ENCODE peak calls at places on chromosomes 12 and 14, in eight cellular contexts. U, K, X, Z, M, B, I and L are unnamed samples.
A peak's percentile ranks its signal among the peaks of the same experiment; 100 is the strongest.

GRCh38 chr14:64249363-64249762 is 44.8 kb downstream of the ESR2 start:
- DNase-seq in U (no peak), K (no peak), X (no peak), Z (no peak), M (no peak), B (no peak), I (no peak), L (no peak)

GRCh38 chr12:65229441-65229840 is 49.0 kb upstream of the MSRB3 start:
- DNase-seq in U (no peak), K (peak; percentile 38), X (no peak), Z (no peak), M (no peak), B (no peak), I (no peak), L (no peak)

GRCh38 chr14:53516261-53516774 is 363.2 kb upstream of the DDHD1 start:
- DNase-seq in U (no peak), K (peak; percentile 95), X (no peak), Z (no peak), M (no peak), B (no peak), I (no peak), L (no peak)

GRCh38 chr12:22802883-22803640 is 178.1 kb downstream of the ETNK1 start:
- DNase-seq in U (no peak), K (peak; percentile 6), X (no peak), Z (no peak), M (no peak), B (no peak), I (no peak), L (no peak)

GRCh38 chr12:32002848-32003493 is 43.8 kb downstream of the RESF1 start:
- DNase-seq in U (no peak), K (peak; percentile 66), X (no peak), Z (no peak), M (no peak), B (no peak), I (no peak), L (no peak)

GRCh38 chr12:1913377-1914115 is 4.9 kb downstream of the CACNA2D4 start:
- DNase-seq in U (peak; percentile 28), K (no peak), X (no peak), Z (no peak), M (no peak), B (no peak), I (no peak), L (peak; percentile 9)

GRCh38 chr12:132172619-132173018 is 28.4 kb downstream of the NOC4L start:
- DNase-seq in U (no peak), K (no peak), X (no peak), Z (no peak), M (no peak), B (no peak), I (peak; percentile 4), L (no peak)

GRCh38 chr12:49537709-49538601 is 875 bp upstream of the KCNH3 start:
- DNase-seq in U (peak; percentile 46), K (no peak), X (peak; percentile 48), Z (no peak), M (no peak), B (no peak), I (no peak), L (no peak)

GRCh38 chr12:22473212-22473611 is 71.1 kb downstream of the C2CD5 start:
- DNase-seq in U (no peak), K (no peak), X (no peak), Z (no peak), M (no peak), B (no peak), I (no peak), L (no peak)

GRCh38 chr14:101480022-101480746 is 81.1 kb upstream of the DIO3 start:
- DNase-seq in U (peak; percentile 22), K (no peak), X (no peak), Z (no peak), M (no peak), B (no peak), I (no peak), L (no peak)

GRCh38 chr14:67940894-67941455 is 121.4 kb downstream of the RAD51B start:
- DNase-seq in U (no peak), K (peak; percentile 92), X (no peak), Z (no peak), M (no peak), B (no peak), I (no peak), L (no peak)

GRCh38 chr12:47433876-47434275 is 272.0 kb downstream of the RPAP3 start:
- DNase-seq in U (no peak), K (peak; percentile 42), X (no peak), Z (no peak), M (no peak), B (no peak), I (no peak), L (no peak)

GRCh38 chr12:34297126-34297789 is 275.0 kb downstream of the ALG10 start:
- DNase-seq in U (no peak), K (no peak), X (no peak), Z (no peak), M (no peak), B (no peak), I (peak; percentile 1), L (no peak)

GRCh38 chr14:104926619-104927431 is 2.1 kb downstream of the PLD4 start:
- DNase-seq in U (no peak), K (no peak), X (no peak), Z (no peak), M (no peak), B (no peak), I (no peak), L (peak; percentile 92)

GRCh38 chr12:94769040-94769420 is 118.7 kb upstream of the TMCC3 start:
- DNase-seq in U (no peak), K (no peak), X (no peak), Z (no peak), M (no peak), B (no peak), I (no peak), L (peak; percentile 53)

GRCh38 chr14:24398298-24398942 is 383 bp upstream of the NYNRIN start:
- DNase-seq in U (peak; percentile 68), K (no peak), X (no peak), Z (no peak), M (no peak), B (no peak), I (peak; percentile 66), L (no peak)

GRCh38 chr12:130162771-130163460 is 652 bp downstream of the FZD10 start:
- DNase-seq in U (no peak), K (no peak), X (no peak), Z (no peak), M (no peak), B (no peak), I (no peak), L (no peak)

GRCh38 chr12:72872986-72873385 is 600.8 kb downstream of the TRHDE start:
- DNase-seq in U (no peak), K (no peak), X (no peak), Z (no peak), M (no peak), B (no peak), I (no peak), L (no peak)

GRCh38 chr12:53613821-53614220 is 12.4 kb downstream of the ATF7 start:
- DNase-seq in U (no peak), K (peak; percentile 76), X (no peak), Z (no peak), M (no peak), B (no peak), I (no peak), L (no peak)

GRCh38 chr12:54356951-54357356 is 7.3 kb downstream of the GPR84 start:
- DNase-seq in U (no peak), K (no peak), X (no peak), Z (no peak), M (no peak), B (no peak), I (no peak), L (no peak)

GRCh38 chr14:35134329-35135123 is 12.2 kb downstream of the PRORP start:
- DNase-seq in U (no peak), K (no peak), X (no peak), Z (no peak), M (no peak), B (no peak), I (no peak), L (no peak)

DNA sequence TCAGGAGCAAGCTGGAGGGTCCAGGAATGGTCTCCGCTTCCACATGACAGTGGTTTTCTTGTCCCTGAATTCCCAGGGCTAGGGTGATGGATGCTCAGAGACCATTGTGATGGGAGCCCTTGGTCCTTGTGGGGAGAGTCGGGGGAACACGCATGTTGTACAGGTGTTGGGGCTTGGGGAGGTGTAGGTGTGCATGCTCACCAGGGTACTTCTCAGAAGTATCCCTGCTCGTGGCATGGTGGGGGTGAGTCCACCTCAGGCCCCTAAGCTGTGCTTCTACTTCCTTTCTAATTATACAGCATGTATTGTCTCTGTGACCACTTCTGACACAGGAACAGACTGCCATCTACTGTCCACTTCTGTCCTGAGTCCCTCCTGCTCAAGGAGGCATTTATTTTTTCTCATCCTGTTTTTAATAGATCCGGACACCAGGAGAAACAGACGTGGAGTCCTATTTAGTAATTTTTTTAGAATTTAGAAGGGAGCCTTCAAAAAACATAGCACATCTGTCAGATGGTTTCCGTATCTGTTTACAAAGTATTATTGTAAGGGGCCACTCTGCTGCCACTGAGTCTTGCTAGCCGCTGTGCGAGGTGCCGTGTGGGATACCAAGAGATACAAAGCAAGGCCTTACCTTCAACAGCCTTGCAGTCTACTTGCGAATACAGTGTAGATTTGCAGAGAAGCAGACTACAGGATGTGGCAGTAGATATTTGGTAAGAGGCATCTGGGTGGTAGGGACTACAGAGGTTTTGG is 10.5 kb downstream of the NTF3 start:
- DNase-seq in U (no peak), K (peak; percentile 75), X (peak; percentile 24), Z (no peak), M (peak; percentile 39), B (peak; percentile 20), I (no peak), L (no peak)
- TF ChIP-seq CTCF in U (no peak), K (peak; percentile 72), X (peak; percentile 43), Z (peak; percentile 73), M (peak; percentile 76), B (peak; percentile 83), I (peak; percentile 65), L (peak; percentile 30)

DNA sequence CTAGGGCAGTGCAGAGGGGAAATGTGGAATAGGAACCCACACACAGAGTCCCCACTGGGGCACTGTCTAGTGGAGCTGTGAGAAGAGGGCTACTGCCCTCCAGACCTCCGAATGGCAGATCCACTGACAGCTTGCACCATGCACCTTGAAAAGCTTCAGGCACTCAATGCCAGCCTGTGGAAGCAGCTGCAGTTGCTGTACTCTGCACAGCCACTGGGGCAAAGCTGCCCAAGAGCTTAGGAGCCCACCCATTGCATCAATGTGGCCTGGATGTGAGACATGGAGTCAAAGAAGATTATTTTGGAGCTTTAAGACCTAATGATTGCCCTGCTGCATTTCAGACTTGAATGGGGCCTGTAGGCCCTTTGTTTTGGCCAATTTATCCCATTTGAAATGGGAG is 21.7 kb upstream of the CCDC88C start:
- DNase-seq in U (no peak), K (no peak), X (no peak), Z (no peak), M (no peak), B (no peak), I (no peak), L (no peak)
- TF ChIP-seq CTCF in U (no peak), K (no peak), X (no peak), Z (peak; percentile 3), M (peak; percentile 16), B (no peak), I (no peak), L (no peak)

GRCh38 chr12:39355841-39356240 is 87.1 kb downstream of the KIF21A start:
- DNase-seq in U (no peak), K (no peak), X (no peak), Z (no peak), M (no peak), B (no peak), I (no peak), L (no peak)
- TF ChIP-seq CTCF in U (no peak), K (no peak), X (no peak), Z (no peak), M (no peak), B (no peak), I (no peak), L (no peak)

GRCh38 chr12:85076688-85077430 is 40.7 kb downstream of the LRRIQ1 start:
- DNase-seq in U (no peak), K (peak; percentile 86), X (peak; percentile 44), Z (no peak), M (peak; percentile 81), B (no peak), I (no peak), L (peak; percentile 12)
- TF ChIP-seq CTCF in U (peak; percentile 29), K (peak; percentile 71), X (peak; percentile 70), Z (peak; percentile 52), M (peak; percentile 66), B (peak; percentile 72), I (peak; percentile 37), L (peak; percentile 28)